ENCODE peak calls at places on chromosomes 13 and 19, in eight cellular contexts. V, M, X, K, A, H, P and N are unnamed samples.

GRCh38 chr19:40174087-40174486 is 17.1 kb upstream of the MAP3K10 start:
- DNase-seq in V (no peak), M (no peak), X (no peak), K (no peak), A (no peak), H (no peak), P (no peak), N (no peak)

GRCh38 chr19:23415561-23416191 is 20.4 kb upstream of the ZNF91 start:
- DNase-seq in V (peak; percentile 85), M (no peak), X (no peak), K (no peak), A (no peak), H (peak; percentile 24), P (no peak), N (no peak)

GRCh38 chr19:29544656-29545360 is 19.0 kb downstream of the VSTM2B start:
- DNase-seq in V (no peak), M (no peak), X (no peak), K (no peak), A (no peak), H (no peak), P (no peak), N (no peak)

GRCh38 chr19:14544977-14545715 is 15.8 kb downstream of the TECR start:
- DNase-seq in V (no peak), M (no peak), X (no peak), K (peak; percentile 72), A (no peak), H (no peak), P (no peak), N (no peak)

GRCh38 chr19:43639507-43640423 is at the start of gene CADM4:
- DNase-seq in V (peak; percentile 58), M (peak; percentile 72), X (peak; percentile 50), K (no peak), A (no peak), H (peak; percentile 38), P (no peak), N (peak; percentile 23)

GRCh38 chr13:48334534-48335127 is 31.1 kb downstream of the RB1 start:
- DNase-seq in V (no peak), M (no peak), X (no peak), K (no peak), A (no peak), H (no peak), P (no peak), N (no peak)

GRCh38 chr13:30306762-30307193 is 573 bp downstream of the KATNAL1 start:
- DNase-seq in V (peak; percentile 71), M (peak; percentile 86), X (peak; percentile 91), K (peak; percentile 86), A (peak; percentile 38), H (peak; percentile 91), P (peak; percentile 55), N (peak; percentile 96)

GRCh38 chr19:1883784-1884183 is 1.5 kb downstream of the ABHD17A start:
- DNase-seq in V (no peak), M (no peak), X (no peak), K (no peak), A (no peak), H (no peak), P (no peak), N (no peak)

GRCh38 chr13:48783181-48783630 is 129.5 kb downstream of the CYSLTR2 start:
- DNase-seq in V (peak; percentile 45), M (no peak), X (no peak), K (no peak), A (peak; percentile 82), H (no peak), P (peak; percentile 82), N (no peak)

GRCh38 chr19:46635920-46636761 is at the start of gene GNG8:
- DNase-seq in V (no peak), M (no peak), X (no peak), K (no peak), A (no peak), H (no peak), P (no peak), N (no peak)

GRCh38 chr19:28466107-28467045 is 746.6 kb downstream of the UQCRFS1 start:
- DNase-seq in V (peak; percentile 28), M (peak; percentile 20), X (peak; percentile 25), K (peak; percentile 10), A (peak; percentile 0), H (peak; percentile 57), P (no peak), N (peak; percentile 65)

GRCh38 chr19:15048885-15049541 is at the start of gene CASP14:
- DNase-seq in V (no peak), M (no peak), X (no peak), K (no peak), A (no peak), H (no peak), P (no peak), N (no peak)

GRCh38 chr13:112453207-112453829 is 77.2 kb downstream of the SPACA7 start:
- DNase-seq in V (no peak), M (no peak), X (no peak), K (no peak), A (no peak), H (no peak), P (no peak), N (peak; percentile 25)

GRCh38 chr19:19259741-19260140 is 13.4 kb downstream of the TM6SF2 start:
- DNase-seq in V (peak; percentile 86), M (peak; percentile 58), X (no peak), K (no peak), A (no peak), H (no peak), P (no peak), N (no peak)

GRCh38 chr13:84362777-84363176 is 480.5 kb upstream of the SLITRK1 start:
- DNase-seq in V (no peak), M (no peak), X (no peak), K (no peak), A (no peak), H (no peak), P (no peak), N (no peak)